ENCODE peak calls at places on chromosomes 2 and 18, in five cellular contexts. R is neural progenitor cell, B is spleen, V is fibroblast of the aortic adventitia, Y is kidney tubule cell. O is an unnamed sample.

GRCh38 chr18:46649071-46649862 is 7.8 kb downstream of the LOXHD1 start:
- DNase-seq in R (no peak), B (no peak), V (no peak), Y (no peak), O (no peak)

GRCh38 chr2:62883629-62884028 is 167.0 kb upstream of the OTX1 start:
- DNase-seq in R (no peak), B (no peak), V (no peak), Y (no peak), O (no peak)

GRCh38 chr18:8721094-8721669 is 15.8 kb downstream of the MTCL1 start:
- DNase-seq in R (no peak), B (no peak), V (no peak), Y (no peak), O (no peak)

GRCh38 chr2:13596233-13596632 is 879.5 kb downstream of the TRIB2 start:
- DNase-seq in R (no peak), B (no peak), V (no peak), Y (no peak), O (no peak)

GRCh38 chr2:96146881-96147592 is 1.8 kb upstream of the DUSP2 start:
- DNase-seq in R (no peak), B (peak; percentile 68), V (peak; percentile 46), Y (no peak), O (no peak)

GRCh38 chr2:218422403-218423086 is 3.6 kb downstream of the VIL1 start:
- DNase-seq in R (no peak), B (no peak), V (no peak), Y (no peak), O (no peak)

GRCh38 chr2:238237441-238237840 is 2.4 kb downstream of the HES6 start:
- DNase-seq in R (no peak), B (peak; percentile 58), V (no peak), Y (no peak), O (no peak)

GRCh38 chr2:27185331-27186026 is 26.4 kb upstream of the ATRAID start:
- DNase-seq in R (no peak), B (no peak), V (peak; percentile 90), Y (no peak), O (no peak)

GRCh38 chr2:109209412-109209811 is 80.4 kb downstream of the SH3RF3 start:
- DNase-seq in R (no peak), B (no peak), V (peak; percentile 85), Y (peak; percentile 78), O (no peak)

GRCh38 chr2:216777637-216778273 is 82.1 kb downstream of the TNP1 start:
- DNase-seq in R (peak; percentile 88), B (no peak), V (peak; percentile 36), Y (peak; percentile 88), O (no peak)

GRCh38 chr2:62884514-62884913 is 166.1 kb upstream of the OTX1 start:
- DNase-seq in R (no peak), B (no peak), V (peak; percentile 77), Y (no peak), O (no peak)

GRCh38 chr2:69660637-69661036 is 17.1 kb upstream of the AAK1 start:
- DNase-seq in R (no peak), B (no peak), V (no peak), Y (no peak), O (no peak)

GRCh38 chr2:166234112-166234846 is 106.5 kb upstream of the SCN1A start:
- DNase-seq in R (no peak), B (no peak), V (peak; percentile 78), Y (peak; percentile 69), O (no peak)

GRCh38 chr18:73691118-73691517 is 456.5 kb downstream of the FBXO15 start:
- DNase-seq in R (no peak), B (no peak), V (peak; percentile 74), Y (peak; percentile 87), O (no peak)

GRCh38 chr2:188573453-188573852 is 281.8 kb downstream of the GULP1 start:
- DNase-seq in R (no peak), B (no peak), V (no peak), Y (no peak), O (no peak)

GRCh38 chr2:60385648-60386047 is 167.8 kb downstream of the BCL11A start:
- DNase-seq in R (no peak), B (no peak), V (no peak), Y (no peak), O (no peak)

O was measured in effector CD4-positive, alpha-beta T cell.